ENCODE peak calls at places on chromosomes 16 and 17, in seven cellular contexts. B, C, E, W, F, I and X are unnamed samples.

GRCh38 chr17:55458977-55459376 is 37.3 kb upstream of the MMD start:
- DNase-seq in B (peak; percentile 31), F (peak; percentile 65), I (no peak), W (no peak), E (no peak), C (peak; percentile 76), X (peak; percentile 57)

GRCh38 chr17:72205801-72206200 is 85.0 kb downstream of the SOX9 start:
- DNase-seq in I (no peak), F (no peak), B (no peak), C (no peak), E (no peak), W (no peak), X (no peak)

GRCh38 chr17:8067806-8068205 is 19.7 kb downstream of the ALOX12B start:
- DNase-seq in F (no peak), W (no peak), E (no peak), B (no peak), I (no peak), C (no peak), X (no peak)

GRCh38 chr17:75273968-75274708 is 3.1 kb upstream of the MIF4GD start:
- DNase-seq in I (no peak), B (no peak), E (no peak), C (peak; percentile 49), W (no peak), F (peak; percentile 60), X (peak; percentile 78)

GRCh38 chr16:15961060-15961511 is 11.7 kb downstream of the ABCC1 start:
- DNase-seq in B (peak; percentile 73), E (no peak), W (no peak), F (peak; percentile 60), I (no peak), C (peak; percentile 81), X (peak; percentile 31)

GRCh38 chr16:89828870-89829629 is 775 bp downstream of the SPIRE2 start:
- DNase-seq in C (no peak), E (peak; percentile 23), B (no peak), I (no peak), F (no peak), W (no peak), X (no peak)

GRCh38 chr17:82224666-82225065 is 4.2 kb upstream of the SLC16A3 start:
- DNase-seq in F (no peak), C (no peak), I (no peak), B (no peak), W (no peak), E (no peak), X (no peak)

GRCh38 chr16:18816286-18816685 is 14.9 kb upstream of the ARL6IP1 start:
- DNase-seq in F (no peak), I (no peak), C (no peak), E (no peak), W (no peak), B (no peak), X (no peak)

GRCh38 chr17:40515491-40516041 is 14.1 kb upstream of the TNS4 start:
- DNase-seq in E (no peak), I (no peak), C (no peak), B (no peak), W (no peak), F (no peak), X (no peak)

GRCh38 chr16:48963901-48964615 is 317.6 kb downstream of the CBLN1 start:
- DNase-seq in C (peak; percentile 96), W (no peak), E (no peak), F (peak; percentile 15), I (peak; percentile 72), B (peak; percentile 79), X (peak; percentile 21)

DNA sequence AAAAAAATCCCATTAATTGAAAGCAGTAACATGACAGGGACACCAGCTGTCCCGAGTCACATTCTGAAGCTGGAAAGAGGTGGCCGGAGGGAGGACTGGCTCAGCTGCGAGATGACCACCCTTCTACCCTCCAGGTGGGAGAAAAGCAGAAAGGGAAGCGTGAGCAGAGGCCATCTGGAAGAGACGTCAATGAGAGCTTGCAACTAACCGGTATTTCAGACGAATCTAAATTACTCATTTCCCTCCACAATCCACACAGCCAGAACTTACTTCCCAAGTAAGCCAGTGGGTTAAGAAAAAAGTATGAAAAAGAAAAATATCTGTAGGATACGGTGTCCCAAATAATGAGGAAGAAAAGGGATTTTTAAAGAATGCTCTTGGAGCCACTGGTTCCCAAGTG is 28.6 kb upstream of the SLC38A8 start:
- DNase-seq in I (no peak), W (no peak), B (no peak), C (no peak), F (no peak), E (no peak), X (no peak)
- H3K4me3 ChIP-seq in I (no peak overlapping the region), W (no peak overlapping the region), B (no peak overlapping the region), C (no peak overlapping the region), F (no peak overlapping the region), E (no peak overlapping the region), X (no peak overlapping the region)

DNA sequence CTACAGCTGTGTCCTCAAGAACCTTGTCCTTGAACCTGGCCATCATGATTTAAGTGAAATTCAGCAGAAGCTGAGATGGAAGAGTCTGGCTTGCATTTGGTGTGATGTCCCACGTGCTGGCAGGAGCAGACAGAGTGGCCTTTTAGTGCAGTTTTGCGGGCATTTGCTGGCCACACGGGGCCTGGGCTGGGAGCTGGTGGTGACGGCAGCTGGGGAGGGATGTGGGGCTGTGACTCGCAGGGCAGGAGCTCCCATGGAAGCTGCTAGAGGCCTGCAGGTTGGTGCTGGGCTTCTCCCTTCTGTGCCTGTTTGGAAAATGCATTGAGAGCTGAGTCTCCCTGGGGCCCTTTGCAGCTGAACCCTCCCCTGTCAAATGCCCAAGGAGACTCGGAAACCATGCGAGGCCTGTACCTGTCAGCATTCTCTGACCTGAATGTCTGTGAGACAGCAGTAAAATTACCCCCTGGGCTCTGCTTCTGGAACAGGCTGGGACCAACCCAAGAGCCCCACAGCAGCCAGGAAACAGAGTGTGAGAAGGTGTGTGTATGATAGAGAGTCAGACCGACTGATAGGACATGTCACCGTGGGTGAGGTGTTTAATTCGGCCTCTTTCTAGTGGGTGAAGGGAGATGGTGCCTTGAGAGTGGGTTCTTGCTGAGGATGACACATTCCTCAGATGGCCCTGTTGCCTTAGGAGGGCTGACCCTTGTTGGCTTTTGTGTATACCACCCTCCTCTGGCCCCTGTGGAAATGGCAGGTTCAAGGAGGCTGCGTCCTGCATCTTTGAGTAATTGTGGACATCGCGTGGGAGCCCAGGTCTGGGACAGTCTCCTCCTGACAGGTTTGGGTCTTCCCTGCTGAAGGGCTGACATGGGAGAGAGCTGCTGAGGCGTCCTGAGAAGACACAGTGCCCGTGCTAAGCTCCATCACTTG is 145.5 kb downstream of the MSI2 start:
- DNase-seq in E (no peak), W (no peak), C (no peak), F (no peak), I (no peak), B (no peak), X (no peak)
- TF ChIP-seq CTCF in E (no peak), W (peak; percentile 22), C (no peak), F (peak; percentile 24), I (no peak), B (no peak), X (no peak)

GRCh38 chr17:11404431-11404830 is 163.4 kb downstream of the SHISA6 start:
- DNase-seq in C (peak; percentile 29), W (no peak), F (no peak), B (no peak), I (no peak), E (peak; percentile 6), X (no peak)
- H3K4me3 ChIP-seq in C (no peak overlapping the region), W (no peak overlapping the region), F (no peak overlapping the region), B (no peak overlapping the region), I (no peak overlapping the region), E (no peak overlapping the region), X (no peak overlapping the region)

DNA sequence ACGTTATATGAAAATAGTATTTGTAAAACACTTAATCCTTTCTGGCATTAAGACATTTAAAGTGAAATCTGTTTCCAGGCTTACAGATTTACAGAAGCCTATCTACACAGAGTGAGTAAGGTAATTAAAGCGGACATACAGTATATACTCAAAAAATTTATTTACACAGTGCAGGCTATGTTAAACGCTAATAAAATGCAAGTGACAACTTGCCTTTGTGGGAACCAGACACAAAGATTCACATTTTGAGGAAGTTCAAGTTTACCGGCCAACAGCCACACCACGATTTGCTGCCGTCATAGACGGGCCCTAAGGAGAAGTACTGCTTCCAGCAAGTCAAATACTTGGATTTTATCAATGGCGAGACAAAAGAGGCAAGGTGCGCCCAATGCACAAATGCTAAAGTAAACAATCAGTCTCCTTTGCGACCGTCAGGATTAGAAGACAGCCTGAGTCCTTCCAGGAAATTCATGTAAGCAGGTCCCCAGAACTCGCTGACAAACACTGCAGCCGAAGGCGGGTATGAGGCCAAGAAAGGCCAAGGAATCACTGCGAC is 799 bp downstream of the VPS35 start:
- DNase-seq in B (no peak), F (peak; percentile 35), E (no peak), W (peak; percentile 31), I (no peak), C (peak; percentile 23), X (peak; percentile 31)
- TF ChIP-seq CTCF in B (peak; percentile 5), F (peak; percentile 19), E (no peak), W (no peak), I (no peak), C (no peak), X (no peak)

DNA sequence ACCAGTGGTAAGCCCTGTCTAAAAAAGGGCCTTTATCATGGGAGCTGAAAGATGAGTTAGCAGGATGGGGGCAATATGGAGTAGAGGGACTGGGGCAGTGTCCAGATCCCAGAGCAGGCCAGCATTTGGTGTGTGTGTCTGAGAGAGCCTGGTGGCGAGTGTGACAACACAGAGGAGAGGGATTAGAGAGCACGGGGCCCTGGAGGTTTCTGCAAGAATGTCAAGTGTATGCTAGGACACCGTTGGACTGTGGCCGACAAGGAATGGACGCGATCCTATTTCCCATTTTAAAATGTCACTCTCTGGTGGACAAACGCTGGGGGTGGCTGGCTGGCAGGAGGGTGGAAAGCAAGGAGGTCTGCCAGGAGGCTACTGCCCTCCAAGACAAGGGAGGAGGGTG is 12.4 kb downstream of the TAC4 start:
- DNase-seq in W (no peak), B (no peak), C (no peak), E (no peak), I (no peak), F (no peak), X (no peak)
- H3K4me3 ChIP-seq in W (no peak overlapping the region), B (no peak overlapping the region), C (no peak overlapping the region), E (no peak overlapping the region), I (no peak overlapping the region), F (no peak overlapping the region), X (no peak overlapping the region)

GRCh38 chr17:57515662-57516211 is 229.4 kb downstream of the CCDC182 start:
- DNase-seq in C (no peak), W (no peak), I (no peak), B (no peak), F (no peak), E (no peak), X (peak; percentile 16)
- TF ChIP-seq CTCF in C (peak; percentile 11), W (no peak), I (no peak), B (no peak), F (peak; percentile 13), E (no peak), X (peak; percentile 14)

GRCh38 chr17:19717411-19717908 is 1.1 kb upstream of the SLC47A2 start:
- DNase-seq in B (no peak), C (no peak), W (no peak), E (no peak), F (no peak), I (no peak), X (no peak)

GRCh38 chr17:19718041-19718612 is 1.7 kb upstream of the SLC47A2 start:
- DNase-seq in E (no peak), F (no peak), B (no peak), C (no peak), W (no peak), I (no peak), X (no peak)

GRCh38 chr17:19720210-19720475 is 3.8 kb upstream of the SLC47A2 start:
- DNase-seq in F (no peak), I (no peak), B (no peak), W (no peak), E (no peak), C (no peak), X (no peak)

GRCh38 chr17:19719365-19720209 is 3.2 kb upstream of the SLC47A2 start:
- DNase-seq in I (no peak), E (no peak), F (no peak), W (no peak), B (no peak), C (no peak), X (no peak)

GRCh38 chr17:19718613-19719364 is 2.4 kb upstream of the SLC47A2 start:
- DNase-seq in B (no peak), F (no peak), W (no peak), I (no peak), C (no peak), E (no peak), X (no peak)
- H3K4me3 ChIP-seq in B (no peak overlapping the region), F (no peak overlapping the region), W (no peak overlapping the region), I (no peak overlapping the region), C (no peak overlapping the region), E (no peak overlapping the region), X (no peak overlapping the region)